ENCODE peak calls at places on chromosomes 1 and 21, in nine cellular contexts. One of them, this sample, is unnamed.

GRCh38 chr1:29415156-29415830 is 179.0 kb downstream of the PTPRU start:
- DNase-seq in AG08395: no peak
- DNase-seq in occipital lobe: no peak
- DNase-seq in stimulated activated CD4-positive, alpha-beta T cell treated with anti-CD3 and anti-CD28 coated beads, Interleukin-15, amount 100 ng/mL, for 24 hours: no peak
- DNase-seq in stimulated activated CD8-positive, alpha-beta memory T cell treated with anti-CD3 and anti-CD28 coated beads, Interleukin-2, amount 100 ng/mL, for 48 hours: no peak
- DNase-seq in activated CD8-positive, alpha-beta memory T cell treated with anti-CD3 and anti-CD28 coated beads, Interleukin-2, amount 10 ng/mL, durations not matched to agents 7 days and 5 days: no peak
- DNase-seq in A673: peak
- DNase-seq in brain microvascular endothelial cell: no peak
- DNase-seq in hepatocyte: no peak
- DNase-seq in this sample: no peak

GRCh38 chr1:174165471-174166137 is 6.3 kb downstream of the RABGAP1L start:
- DNase-seq in A673: no peak
- DNase-seq in AG08395: peak
- DNase-seq in stimulated activated CD4-positive, alpha-beta T cell treated with anti-CD3 and anti-CD28 coated beads, Interleukin-15, amount 100 ng/mL, for 24 hours: no peak
- DNase-seq in stimulated activated CD8-positive, alpha-beta memory T cell treated with anti-CD3 and anti-CD28 coated beads, Interleukin-2, amount 100 ng/mL, for 48 hours: no peak
- DNase-seq in brain microvascular endothelial cell: no peak
- DNase-seq in hepatocyte: no peak
- DNase-seq in activated CD8-positive, alpha-beta memory T cell treated with anti-CD3 and anti-CD28 coated beads, Interleukin-2, amount 10 ng/mL, durations not matched to agents 7 days and 5 days: no peak
- DNase-seq in occipital lobe: no peak
- DNase-seq in this sample: peak

GRCh38 chr1:4306559-4307467 is 347.6 kb upstream of the AJAP1 start:
- DNase-seq in stimulated activated CD4-positive, alpha-beta T cell treated with anti-CD3 and anti-CD28 coated beads, Interleukin-15, amount 100 ng/mL, for 24 hours: no peak
- DNase-seq in A673: no peak
- DNase-seq in occipital lobe: no peak
- DNase-seq in brain microvascular endothelial cell: no peak
- DNase-seq in AG08395: no peak
- DNase-seq in activated CD8-positive, alpha-beta memory T cell treated with anti-CD3 and anti-CD28 coated beads, Interleukin-2, amount 10 ng/mL, durations not matched to agents 7 days and 5 days: no peak
- DNase-seq in stimulated activated CD8-positive, alpha-beta memory T cell treated with anti-CD3 and anti-CD28 coated beads, Interleukin-2, amount 100 ng/mL, for 48 hours: no peak
- DNase-seq in hepatocyte: no peak
- DNase-seq in this sample: no peak

GRCh38 chr1:235866207-235866912 is at the start of gene LYST:
- DNase-seq in A673: peak
- DNase-seq in stimulated activated CD8-positive, alpha-beta memory T cell treated with anti-CD3 and anti-CD28 coated beads, Interleukin-2, amount 100 ng/mL, for 48 hours: no peak
- DNase-seq in activated CD8-positive, alpha-beta memory T cell treated with anti-CD3 and anti-CD28 coated beads, Interleukin-2, amount 10 ng/mL, durations not matched to agents 7 days and 5 days: peak
- DNase-seq in AG08395: peak
- DNase-seq in stimulated activated CD4-positive, alpha-beta T cell treated with anti-CD3 and anti-CD28 coated beads, Interleukin-15, amount 100 ng/mL, for 24 hours: peak
- DNase-seq in brain microvascular endothelial cell: peak
- DNase-seq in occipital lobe: peak
- DNase-seq in hepatocyte: peak
- DNase-seq in this sample: peak

GRCh38 chr1:200676829-200677228 is 7.1 kb upstream of the DDX59 start:
- DNase-seq in activated CD8-positive, alpha-beta memory T cell treated with anti-CD3 and anti-CD28 coated beads, Interleukin-2, amount 10 ng/mL, durations not matched to agents 7 days and 5 days: no peak
- DNase-seq in occipital lobe: no peak
- DNase-seq in A673: no peak
- DNase-seq in brain microvascular endothelial cell: no peak
- DNase-seq in AG08395: no peak
- DNase-seq in stimulated activated CD4-positive, alpha-beta T cell treated with anti-CD3 and anti-CD28 coated beads, Interleukin-15, amount 100 ng/mL, for 24 hours: no peak
- DNase-seq in stimulated activated CD8-positive, alpha-beta memory T cell treated with anti-CD3 and anti-CD28 coated beads, Interleukin-2, amount 100 ng/mL, for 48 hours: no peak
- DNase-seq in hepatocyte: no peak
- DNase-seq in this sample: no peak

GRCh38 chr1:151457911-151458882 is 1.1 kb downstream of the POGZ start:
- DNase-seq in A673: peak
- DNase-seq in occipital lobe: peak
- DNase-seq in hepatocyte: peak
- DNase-seq in AG08395: peak
- DNase-seq in brain microvascular endothelial cell: peak
- DNase-seq in stimulated activated CD4-positive, alpha-beta T cell treated with anti-CD3 and anti-CD28 coated beads, Interleukin-15, amount 100 ng/mL, for 24 hours: peak
- DNase-seq in activated CD8-positive, alpha-beta memory T cell treated with anti-CD3 and anti-CD28 coated beads, Interleukin-2, amount 10 ng/mL, durations not matched to agents 7 days and 5 days: peak
- DNase-seq in stimulated activated CD8-positive, alpha-beta memory T cell treated with anti-CD3 and anti-CD28 coated beads, Interleukin-2, amount 100 ng/mL, for 48 hours: peak
- DNase-seq in this sample: peak

GRCh38 chr1:240801445-240801844 is 189.5 kb upstream of the GREM2 start:
- DNase-seq in AG08395: no peak
- DNase-seq in brain microvascular endothelial cell: no peak
- DNase-seq in hepatocyte: no peak
- DNase-seq in A673: no peak
- DNase-seq in occipital lobe: no peak
- DNase-seq in stimulated activated CD4-positive, alpha-beta T cell treated with anti-CD3 and anti-CD28 coated beads, Interleukin-15, amount 100 ng/mL, for 24 hours: no peak
- DNase-seq in stimulated activated CD8-positive, alpha-beta memory T cell treated with anti-CD3 and anti-CD28 coated beads, Interleukin-2, amount 100 ng/mL, for 48 hours: no peak
- DNase-seq in activated CD8-positive, alpha-beta memory T cell treated with anti-CD3 and anti-CD28 coated beads, Interleukin-2, amount 10 ng/mL, durations not matched to agents 7 days and 5 days: no peak
- DNase-seq in this sample: no peak

GRCh38 chr1:161710562-161710961 is 3.5 kb downstream of the FCRLA start:
- DNase-seq in brain microvascular endothelial cell: no peak
- DNase-seq in activated CD8-positive, alpha-beta memory T cell treated with anti-CD3 and anti-CD28 coated beads, Interleukin-2, amount 10 ng/mL, durations not matched to agents 7 days and 5 days: no peak
- DNase-seq in stimulated activated CD4-positive, alpha-beta T cell treated with anti-CD3 and anti-CD28 coated beads, Interleukin-15, amount 100 ng/mL, for 24 hours: no peak
- DNase-seq in stimulated activated CD8-positive, alpha-beta memory T cell treated with anti-CD3 and anti-CD28 coated beads, Interleukin-2, amount 100 ng/mL, for 48 hours: no peak
- DNase-seq in A673: no peak
- DNase-seq in AG08395: no peak
- DNase-seq in occipital lobe: no peak
- DNase-seq in hepatocyte: no peak
- DNase-seq in this sample: no peak

GRCh38 chr21:42010507-42011493 is 640 bp upstream of the ZBTB21 start:
- DNase-seq in A673: peak
- DNase-seq in activated CD8-positive, alpha-beta memory T cell treated with anti-CD3 and anti-CD28 coated beads, Interleukin-2, amount 10 ng/mL, durations not matched to agents 7 days and 5 days: peak
- DNase-seq in occipital lobe: no peak
- DNase-seq in hepatocyte: peak
- DNase-seq in AG08395: no peak
- DNase-seq in brain microvascular endothelial cell: no peak
- DNase-seq in stimulated activated CD8-positive, alpha-beta memory T cell treated with anti-CD3 and anti-CD28 coated beads, Interleukin-2, amount 100 ng/mL, for 48 hours: peak
- DNase-seq in stimulated activated CD4-positive, alpha-beta T cell treated with anti-CD3 and anti-CD28 coated beads, Interleukin-15, amount 100 ng/mL, for 24 hours: peak
- DNase-seq in this sample: no peak

GRCh38 chr1:41751804-41752513 is 166.8 kb downstream of the HIVEP3 start:
- DNase-seq in stimulated activated CD8-positive, alpha-beta memory T cell treated with anti-CD3 and anti-CD28 coated beads, Interleukin-2, amount 100 ng/mL, for 48 hours: no peak
- DNase-seq in occipital lobe: no peak
- DNase-seq in brain microvascular endothelial cell: peak
- DNase-seq in stimulated activated CD4-positive, alpha-beta T cell treated with anti-CD3 and anti-CD28 coated beads, Interleukin-15, amount 100 ng/mL, for 24 hours: peak
- DNase-seq in activated CD8-positive, alpha-beta memory T cell treated with anti-CD3 and anti-CD28 coated beads, Interleukin-2, amount 10 ng/mL, durations not matched to agents 7 days and 5 days: no peak
- DNase-seq in A673: no peak
- DNase-seq in hepatocyte: no peak
- DNase-seq in AG08395: no peak
- DNase-seq in this sample: peak

GRCh38 chr1:201648911-201649775 is 110.2 kb downstream of the NAV1 start:
- DNase-seq in AG08395: no peak
- DNase-seq in occipital lobe: no peak
- DNase-seq in activated CD8-positive, alpha-beta memory T cell treated with anti-CD3 and anti-CD28 coated beads, Interleukin-2, amount 10 ng/mL, durations not matched to agents 7 days and 5 days: no peak
- DNase-seq in hepatocyte: peak
- DNase-seq in A673: peak
- DNase-seq in stimulated activated CD8-positive, alpha-beta memory T cell treated with anti-CD3 and anti-CD28 coated beads, Interleukin-2, amount 100 ng/mL, for 48 hours: no peak
- DNase-seq in stimulated activated CD4-positive, alpha-beta T cell treated with anti-CD3 and anti-CD28 coated beads, Interleukin-15, amount 100 ng/mL, for 24 hours: no peak
- DNase-seq in brain microvascular endothelial cell: no peak
- DNase-seq in this sample: no peak

GRCh38 chr1:8293141-8293540 is 24.8 kb upstream of the SLC45A1 start:
- DNase-seq in stimulated activated CD4-positive, alpha-beta T cell treated with anti-CD3 and anti-CD28 coated beads, Interleukin-15, amount 100 ng/mL, for 24 hours: no peak
- DNase-seq in A673: no peak
- DNase-seq in AG08395: no peak
- DNase-seq in hepatocyte: peak
- DNase-seq in occipital lobe: no peak
- DNase-seq in activated CD8-positive, alpha-beta memory T cell treated with anti-CD3 and anti-CD28 coated beads, Interleukin-2, amount 10 ng/mL, durations not matched to agents 7 days and 5 days: no peak
- DNase-seq in stimulated activated CD8-positive, alpha-beta memory T cell treated with anti-CD3 and anti-CD28 coated beads, Interleukin-2, amount 100 ng/mL, for 48 hours: no peak
- DNase-seq in brain microvascular endothelial cell: no peak
- DNase-seq in this sample: no peak

GRCh38 chr1:218365600-218365999 is 20.5 kb downstream of the TGFB2 start:
- DNase-seq in stimulated activated CD4-positive, alpha-beta T cell treated with anti-CD3 and anti-CD28 coated beads, Interleukin-15, amount 100 ng/mL, for 24 hours: no peak
- DNase-seq in occipital lobe: no peak
- DNase-seq in AG08395: no peak
- DNase-seq in stimulated activated CD8-positive, alpha-beta memory T cell treated with anti-CD3 and anti-CD28 coated beads, Interleukin-2, amount 100 ng/mL, for 48 hours: no peak
- DNase-seq in hepatocyte: no peak
- DNase-seq in brain microvascular endothelial cell: no peak
- DNase-seq in activated CD8-positive, alpha-beta memory T cell treated with anti-CD3 and anti-CD28 coated beads, Interleukin-2, amount 10 ng/mL, durations not matched to agents 7 days and 5 days: no peak
- DNase-seq in A673: no peak
- DNase-seq in this sample: no peak

GRCh38 chr21:35619184-35619583 is 441.1 kb downstream of the SETD4 start:
- DNase-seq in brain microvascular endothelial cell: peak
- DNase-seq in stimulated activated CD4-positive, alpha-beta T cell treated with anti-CD3 and anti-CD28 coated beads, Interleukin-15, amount 100 ng/mL, for 24 hours: no peak
- DNase-seq in A673: no peak
- DNase-seq in AG08395: peak
- DNase-seq in hepatocyte: no peak
- DNase-seq in occipital lobe: no peak
- DNase-seq in stimulated activated CD8-positive, alpha-beta memory T cell treated with anti-CD3 and anti-CD28 coated beads, Interleukin-2, amount 100 ng/mL, for 48 hours: no peak
- DNase-seq in activated CD8-positive, alpha-beta memory T cell treated with anti-CD3 and anti-CD28 coated beads, Interleukin-2, amount 10 ng/mL, durations not matched to agents 7 days and 5 days: no peak
- DNase-seq in this sample: no peak

GRCh38 chr1:197073978-197074377 is 6.9 kb upstream of the F13B start:
- DNase-seq in activated CD8-positive, alpha-beta memory T cell treated with anti-CD3 and anti-CD28 coated beads, Interleukin-2, amount 10 ng/mL, durations not matched to agents 7 days and 5 days: no peak
- DNase-seq in hepatocyte: no peak
- DNase-seq in stimulated activated CD8-positive, alpha-beta memory T cell treated with anti-CD3 and anti-CD28 coated beads, Interleukin-2, amount 100 ng/mL, for 48 hours: no peak
- DNase-seq in brain microvascular endothelial cell: no peak
- DNase-seq in stimulated activated CD4-positive, alpha-beta T cell treated with anti-CD3 and anti-CD28 coated beads, Interleukin-15, amount 100 ng/mL, for 24 hours: no peak
- DNase-seq in A673: no peak
- DNase-seq in AG08395: no peak
- DNase-seq in occipital lobe: no peak
- DNase-seq in this sample: no peak

GRCh38 chr1:203934027-203934426 is 72.6 kb downstream of the SNRPE start:
- DNase-seq in stimulated activated CD4-positive, alpha-beta T cell treated with anti-CD3 and anti-CD28 coated beads, Interleukin-15, amount 100 ng/mL, for 24 hours: no peak
- DNase-seq in stimulated activated CD8-positive, alpha-beta memory T cell treated with anti-CD3 and anti-CD28 coated beads, Interleukin-2, amount 100 ng/mL, for 48 hours: no peak
- DNase-seq in activated CD8-positive, alpha-beta memory T cell treated with anti-CD3 and anti-CD28 coated beads, Interleukin-2, amount 10 ng/mL, durations not matched to agents 7 days and 5 days: no peak
- DNase-seq in A673: no peak
- DNase-seq in occipital lobe: no peak
- DNase-seq in AG08395: no peak
- DNase-seq in brain microvascular endothelial cell: no peak
- DNase-seq in hepatocyte: no peak
- DNase-seq in this sample: no peak

GRCh38 chr1:236472850-236473788 is 50.7 kb upstream of the LGALS8 start:
- DNase-seq in AG08395: no peak
- DNase-seq in hepatocyte: no peak
- DNase-seq in occipital lobe: no peak
- DNase-seq in brain microvascular endothelial cell: no peak
- DNase-seq in stimulated activated CD4-positive, alpha-beta T cell treated with anti-CD3 and anti-CD28 coated beads, Interleukin-15, amount 100 ng/mL, for 24 hours: no peak
- DNase-seq in activated CD8-positive, alpha-beta memory T cell treated with anti-CD3 and anti-CD28 coated beads, Interleukin-2, amount 10 ng/mL, durations not matched to agents 7 days and 5 days: no peak
- DNase-seq in stimulated activated CD8-positive, alpha-beta memory T cell treated with anti-CD3 and anti-CD28 coated beads, Interleukin-2, amount 100 ng/mL, for 48 hours: no peak
- DNase-seq in A673: no peak
- DNase-seq in this sample: no peak

GRCh38 chr1:18015719-18016118 is 91.9 kb upstream of the IGSF21 start:
- DNase-seq in brain microvascular endothelial cell: no peak
- DNase-seq in hepatocyte: no peak
- DNase-seq in occipital lobe: no peak
- DNase-seq in stimulated activated CD8-positive, alpha-beta memory T cell treated with anti-CD3 and anti-CD28 coated beads, Interleukin-2, amount 100 ng/mL, for 48 hours: no peak
- DNase-seq in AG08395: no peak
- DNase-seq in A673: no peak
- DNase-seq in activated CD8-positive, alpha-beta memory T cell treated with anti-CD3 and anti-CD28 coated beads, Interleukin-2, amount 10 ng/mL, durations not matched to agents 7 days and 5 days: no peak
- DNase-seq in stimulated activated CD4-positive, alpha-beta T cell treated with anti-CD3 and anti-CD28 coated beads, Interleukin-15, amount 100 ng/mL, for 24 hours: no peak
- DNase-seq in this sample: no peak

GRCh38 chr1:229874150-229874549 is 192.9 kb upstream of the GALNT2 start:
- DNase-seq in activated CD8-positive, alpha-beta memory T cell treated with anti-CD3 and anti-CD28 coated beads, Interleukin-2, amount 10 ng/mL, durations not matched to agents 7 days and 5 days: no peak
- DNase-seq in stimulated activated CD8-positive, alpha-beta memory T cell treated with anti-CD3 and anti-CD28 coated beads, Interleukin-2, amount 100 ng/mL, for 48 hours: no peak
- DNase-seq in hepatocyte: no peak
- DNase-seq in A673: no peak
- DNase-seq in AG08395: no peak
- DNase-seq in stimulated activated CD4-positive, alpha-beta T cell treated with anti-CD3 and anti-CD28 coated beads, Interleukin-15, amount 100 ng/mL, for 24 hours: no peak
- DNase-seq in brain microvascular endothelial cell: no peak
- DNase-seq in occipital lobe: no peak
- DNase-seq in this sample: no peak

GRCh38 chr1:190754769-190755168 is 277.1 kb upstream of the BRINP3 start:
- DNase-seq in stimulated activated CD4-positive, alpha-beta T cell treated with anti-CD3 and anti-CD28 coated beads, Interleukin-15, amount 100 ng/mL, for 24 hours: no peak
- DNase-seq in stimulated activated CD8-positive, alpha-beta memory T cell treated with anti-CD3 and anti-CD28 coated beads, Interleukin-2, amount 100 ng/mL, for 48 hours: no peak
- DNase-seq in brain microvascular endothelial cell: no peak
- DNase-seq in activated CD8-positive, alpha-beta memory T cell treated with anti-CD3 and anti-CD28 coated beads, Interleukin-2, amount 10 ng/mL, durations not matched to agents 7 days and 5 days: no peak
- DNase-seq in occipital lobe: no peak
- DNase-seq in A673: peak
- DNase-seq in hepatocyte: peak
- DNase-seq in AG08395: peak
- DNase-seq in this sample: no peak

GRCh38 chr1:79655876-79656275 is 649.3 kb upstream of the ADGRL4 start:
- DNase-seq in brain microvascular endothelial cell: no peak
- DNase-seq in activated CD8-positive, alpha-beta memory T cell treated with anti-CD3 and anti-CD28 coated beads, Interleukin-2, amount 10 ng/mL, durations not matched to agents 7 days and 5 days: no peak
- DNase-seq in A673: no peak
- DNase-seq in occipital lobe: no peak
- DNase-seq in stimulated activated CD4-positive, alpha-beta T cell treated with anti-CD3 and anti-CD28 coated beads, Interleukin-15, amount 100 ng/mL, for 24 hours: no peak
- DNase-seq in AG08395: no peak
- DNase-seq in stimulated activated CD8-positive, alpha-beta memory T cell treated with anti-CD3 and anti-CD28 coated beads, Interleukin-2, amount 100 ng/mL, for 48 hours: no peak
- DNase-seq in hepatocyte: no peak
- DNase-seq in this sample: no peak

GRCh38 chr1:111592389-111593361 is 26.9 kb upstream of the RAP1A start:
- DNase-seq in AG08395: peak
- DNase-seq in A673: peak
- DNase-seq in stimulated activated CD8-positive, alpha-beta memory T cell treated with anti-CD3 and anti-CD28 coated beads, Interleukin-2, amount 100 ng/mL, for 48 hours: peak
- DNase-seq in hepatocyte: peak
- DNase-seq in activated CD8-positive, alpha-beta memory T cell treated with anti-CD3 and anti-CD28 coated beads, Interleukin-2, amount 10 ng/mL, durations not matched to agents 7 days and 5 days: peak
- DNase-seq in stimulated activated CD4-positive, alpha-beta T cell treated with anti-CD3 and anti-CD28 coated beads, Interleukin-15, amount 100 ng/mL, for 24 hours: peak
- DNase-seq in occipital lobe: peak
- DNase-seq in brain microvascular endothelial cell: peak
- DNase-seq in this sample: peak

GRCh38 chr1:197304626-197305200 is 36.7 kb downstream of the CRB1 start:
- DNase-seq in hepatocyte: no peak
- DNase-seq in brain microvascular endothelial cell: no peak
- DNase-seq in A673: no peak
- DNase-seq in AG08395: peak
- DNase-seq in stimulated activated CD4-positive, alpha-beta T cell treated with anti-CD3 and anti-CD28 coated beads, Interleukin-15, amount 100 ng/mL, for 24 hours: no peak
- DNase-seq in occipital lobe: peak
- DNase-seq in stimulated activated CD8-positive, alpha-beta memory T cell treated with anti-CD3 and anti-CD28 coated beads, Interleukin-2, amount 100 ng/mL, for 48 hours: no peak
- DNase-seq in activated CD8-positive, alpha-beta memory T cell treated with anti-CD3 and anti-CD28 coated beads, Interleukin-2, amount 10 ng/mL, durations not matched to agents 7 days and 5 days: no peak
- DNase-seq in this sample: no peak

GRCh38 chr1:145849356-145850165 is 4.1 kb downstream of the NUDT17 start:
- DNase-seq in hepatocyte: no peak
- DNase-seq in activated CD8-positive, alpha-beta memory T cell treated with anti-CD3 and anti-CD28 coated beads, Interleukin-2, amount 10 ng/mL, durations not matched to agents 7 days and 5 days: no peak
- DNase-seq in stimulated activated CD4-positive, alpha-beta T cell treated with anti-CD3 and anti-CD28 coated beads, Interleukin-15, amount 100 ng/mL, for 24 hours: no peak
- DNase-seq in stimulated activated CD8-positive, alpha-beta memory T cell treated with anti-CD3 and anti-CD28 coated beads, Interleukin-2, amount 100 ng/mL, for 48 hours: no peak
- DNase-seq in occipital lobe: no peak
- DNase-seq in A673: no peak
- DNase-seq in AG08395: peak
- DNase-seq in brain microvascular endothelial cell: peak
- DNase-seq in this sample: no peak

GRCh38 chr1:154777151-154777550 is 92.9 kb downstream of the KCNN3 start:
- DNase-seq in occipital lobe: peak
- DNase-seq in activated CD8-positive, alpha-beta memory T cell treated with anti-CD3 and anti-CD28 coated beads, Interleukin-2, amount 10 ng/mL, durations not matched to agents 7 days and 5 days: no peak
- DNase-seq in AG08395: no peak
- DNase-seq in A673: no peak
- DNase-seq in hepatocyte: no peak
- DNase-seq in stimulated activated CD8-positive, alpha-beta memory T cell treated with anti-CD3 and anti-CD28 coated beads, Interleukin-2, amount 100 ng/mL, for 48 hours: no peak
- DNase-seq in brain microvascular endothelial cell: no peak
- DNase-seq in stimulated activated CD4-positive, alpha-beta T cell treated with anti-CD3 and anti-CD28 coated beads, Interleukin-15, amount 100 ng/mL, for 24 hours: no peak
- DNase-seq in this sample: no peak

GRCh38 chr1:9066945-9067807 is 2.3 kb downstream of the SLC2A5 start:
- DNase-seq in activated CD8-positive, alpha-beta memory T cell treated with anti-CD3 and anti-CD28 coated beads, Interleukin-2, amount 10 ng/mL, durations not matched to agents 7 days and 5 days: no peak
- DNase-seq in stimulated activated CD4-positive, alpha-beta T cell treated with anti-CD3 and anti-CD28 coated beads, Interleukin-15, amount 100 ng/mL, for 24 hours: no peak
- DNase-seq in hepatocyte: no peak
- DNase-seq in A673: no peak
- DNase-seq in brain microvascular endothelial cell: peak
- DNase-seq in stimulated activated CD8-positive, alpha-beta memory T cell treated with anti-CD3 and anti-CD28 coated beads, Interleukin-2, amount 100 ng/mL, for 48 hours: no peak
- DNase-seq in occipital lobe: no peak
- DNase-seq in AG08395: peak
- DNase-seq in this sample: no peak

GRCh38 chr1:12083766-12084165 is 20.7 kb downstream of the TNFRSF8 start:
- DNase-seq in stimulated activated CD4-positive, alpha-beta T cell treated with anti-CD3 and anti-CD28 coated beads, Interleukin-15, amount 100 ng/mL, for 24 hours: no peak
- DNase-seq in A673: no peak
- DNase-seq in AG08395: no peak
- DNase-seq in brain microvascular endothelial cell: no peak
- DNase-seq in activated CD8-positive, alpha-beta memory T cell treated with anti-CD3 and anti-CD28 coated beads, Interleukin-2, amount 10 ng/mL, durations not matched to agents 7 days and 5 days: no peak
- DNase-seq in hepatocyte: no peak
- DNase-seq in occipital lobe: no peak
- DNase-seq in stimulated activated CD8-positive, alpha-beta memory T cell treated with anti-CD3 and anti-CD28 coated beads, Interleukin-2, amount 100 ng/mL, for 48 hours: no peak
- DNase-seq in this sample: no peak

GRCh38 chr1:2304282-2304681 is 76.2 kb downstream of the SKI start:
- DNase-seq in hepatocyte: no peak
- DNase-seq in occipital lobe: no peak
- DNase-seq in A673: no peak
- DNase-seq in brain microvascular endothelial cell: no peak
- DNase-seq in stimulated activated CD8-positive, alpha-beta memory T cell treated with anti-CD3 and anti-CD28 coated beads, Interleukin-2, amount 100 ng/mL, for 48 hours: no peak
- DNase-seq in stimulated activated CD4-positive, alpha-beta T cell treated with anti-CD3 and anti-CD28 coated beads, Interleukin-15, amount 100 ng/mL, for 24 hours: no peak
- DNase-seq in activated CD8-positive, alpha-beta memory T cell treated with anti-CD3 and anti-CD28 coated beads, Interleukin-2, amount 10 ng/mL, durations not matched to agents 7 days and 5 days: no peak
- DNase-seq in AG08395: no peak
- DNase-seq in this sample: no peak

GRCh38 chr1:65825736-65826135 is 33.0 kb downstream of the PDE4B start:
- DNase-seq in activated CD8-positive, alpha-beta memory T cell treated with anti-CD3 and anti-CD28 coated beads, Interleukin-2, amount 10 ng/mL, durations not matched to agents 7 days and 5 days: no peak
- DNase-seq in hepatocyte: no peak
- DNase-seq in occipital lobe: no peak
- DNase-seq in stimulated activated CD8-positive, alpha-beta memory T cell treated with anti-CD3 and anti-CD28 coated beads, Interleukin-2, amount 100 ng/mL, for 48 hours: no peak
- DNase-seq in brain microvascular endothelial cell: no peak
- DNase-seq in A673: no peak
- DNase-seq in AG08395: peak
- DNase-seq in stimulated activated CD4-positive, alpha-beta T cell treated with anti-CD3 and anti-CD28 coated beads, Interleukin-15, amount 100 ng/mL, for 24 hours: no peak
- DNase-seq in this sample: no peak

This sample was measured in GM06990.